ENCODE peak calls at places on chromosomes 6 and 20, in ten cellular contexts. V is lung; Y is cardiac muscle cell; C is neuronal stem cell; K is upper lobe of right lung; U is Peyer's patch; T is fibroblast of lung; B is GM23338; W is CD8-positive, alpha-beta T cell; Q is ovary. O is an unnamed sample. For H3K4me1, the result is how much of the 10 kb centered on the place peaks cover.

GRCh38 chr20:41428285-41428684 is 61.7 kb upstream of the EMILIN3 start:
- DNase-seq in U (no peak), T (peak), Q (no peak), Y (no peak), W (no peak), B (no peak), K (no peak), V (no peak), C (no peak), O (peak)

GRCh38 chr6:104531591-104531990 is 328.1 kb downstream of the HACE1 start:
- DNase-seq in V (no peak), C (no peak), W (no peak), T (no peak), B (no peak), Q (no peak), Y (no peak), K (no peak), U (no peak), O (no peak)

GRCh38 chr20:815914-816606 is 17.5 kb upstream of the FAM110A start:
- DNase-seq in C (peak), W (peak), Y (peak), U (peak), T (peak), Q (peak), B (peak), V (peak), K (peak), O (peak)

GRCh38 chr6:170095273-170095976 is 195.5 kb downstream of the DLL1 start:
- DNase-seq in U (peak), Y (no peak), W (no peak), K (peak), Q (peak), C (no peak), V (no peak), T (no peak), B (no peak), O (peak)

GRCh38 chr6:16841241-16841640 is 80.0 kb upstream of the ATXN1 start:
- DNase-seq in B (no peak), C (no peak), W (no peak), T (no peak), Q (no peak), U (no peak), K (no peak), V (no peak), Y (no peak), O (no peak)

GRCh38 chr6:164097557-164098398 is 683.3 kb downstream of the QKI start:
- DNase-seq in W (no peak), U (no peak), Y (peak), Q (peak), C (no peak), B (peak), V (no peak), K (no peak), T (peak), O (no peak)

GRCh38 chr20:1526310-1526709 is 31.2 kb downstream of the SIRPD start:
- DNase-seq in Y (no peak), Q (no peak), B (no peak), C (no peak), W (no peak), T (no peak), V (no peak), K (no peak), U (no peak), O (no peak)

GRCh38 chr20:3071610-3072529 is at the start of gene OXT:
- DNase-seq in C (no peak), K (peak), Y (no peak), U (peak), V (no peak), B (peak), W (peak), Q (no peak), T (no peak), O (no peak)

GRCh38 chr20:43691928-43692524 is 25.1 kb downstream of the MYBL2 start:
- DNase-seq in C (peak), Y (peak), U (peak), T (peak), B (peak), V (no peak), K (no peak), W (peak), Q (no peak), O (no peak)

GRCh38 chr6:19723533-19723932 is 113.6 kb upstream of the ID4 start:
- DNase-seq in U (no peak), V (no peak), K (no peak), T (peak), Y (no peak), C (no peak), W (no peak), B (no peak), Q (no peak), O (peak)

GRCh38 chr6:38056361-38056760 is 236.8 kb downstream of the ZFAND3 start:
- DNase-seq in T (no peak), B (no peak), W (no peak), K (no peak), V (no peak), C (no peak), Y (no peak), Q (no peak), U (no peak), O (no peak)

GRCh38 chr6:125019873-125020272 is 57.6 kb downstream of the RNF217 start:
- DNase-seq in Q (no peak), W (no peak), B (peak), C (no peak), T (no peak), Y (no peak), K (no peak), U (no peak), V (no peak), O (no peak)

DNA sequence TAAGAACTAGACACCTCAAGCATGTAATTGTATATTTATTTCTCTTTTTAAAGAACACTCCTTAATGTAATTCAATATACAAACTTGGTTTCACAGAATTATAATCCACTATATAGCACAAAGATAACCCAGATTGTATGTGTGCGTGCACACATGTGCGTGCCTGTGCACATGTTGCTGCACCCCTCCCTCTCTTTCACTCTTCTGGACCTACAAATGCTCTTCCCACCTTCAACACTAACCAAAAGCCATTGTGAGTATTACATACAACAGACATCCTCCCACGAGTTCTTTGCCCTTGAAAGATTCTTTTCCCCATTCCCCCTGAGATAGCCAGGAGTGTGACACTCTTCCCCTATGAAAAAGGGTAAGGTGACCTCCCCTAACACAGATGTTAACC is 193.5 kb downstream of the HIVEP2 start:
- DNase-seq in U (no peak), W (no peak), V (no peak), Q (no peak), T (no peak), B (no peak), C (no peak), Y (no peak), K (no peak), O (no peak)
- H3K27ac ChIP-seq in U (no peak), W (no peak), V (no peak), Q (no peak), T (no peak), B (no peak), C (no peak), Y (no peak), K (no peak), O (no peak)

GRCh38 chr6:27531772-27532459 is 59.0 kb upstream of the ZNF184 start:
- DNase-seq in W (no peak), T (no peak), U (no peak), C (no peak), Y (no peak), K (no peak), V (no peak), B (no peak), Q (no peak), O (no peak)
- H3K4me3 ChIP-seq in W (no peak), T (no peak), U (no peak), C (no peak), Y (no peak), K (no peak), V (no peak), B (no peak), Q (no peak), O (no peak)

GRCh38 chr6:4910060-4910746 is 93.6 kb downstream of the RPP40 start:
- DNase-seq in K (no peak), B (no peak), T (no peak), V (peak), W (no peak), U (no peak), Q (no peak), C (no peak), Y (no peak), O (no peak)
- H3K4me1 ChIP-seq in K (under half), B (half or more), T (under half), V (under half), W (under half), U (under half), Q (under half), C (under half), Y (under half), O (under half)

GRCh38 chr6:107690864-107691661 is 133.1 kb downstream of the SCML4 start:
- DNase-seq in C (no peak), Q (peak), Y (no peak), B (peak), W (no peak), U (no peak), T (peak), K (no peak), V (no peak), O (no peak)
- H3K27ac ChIP-seq in C (no peak), Q (no peak), Y (no peak), B (no peak), W (no peak), U (no peak), T (peak), K (no peak), V (no peak), O (no peak)

DNA sequence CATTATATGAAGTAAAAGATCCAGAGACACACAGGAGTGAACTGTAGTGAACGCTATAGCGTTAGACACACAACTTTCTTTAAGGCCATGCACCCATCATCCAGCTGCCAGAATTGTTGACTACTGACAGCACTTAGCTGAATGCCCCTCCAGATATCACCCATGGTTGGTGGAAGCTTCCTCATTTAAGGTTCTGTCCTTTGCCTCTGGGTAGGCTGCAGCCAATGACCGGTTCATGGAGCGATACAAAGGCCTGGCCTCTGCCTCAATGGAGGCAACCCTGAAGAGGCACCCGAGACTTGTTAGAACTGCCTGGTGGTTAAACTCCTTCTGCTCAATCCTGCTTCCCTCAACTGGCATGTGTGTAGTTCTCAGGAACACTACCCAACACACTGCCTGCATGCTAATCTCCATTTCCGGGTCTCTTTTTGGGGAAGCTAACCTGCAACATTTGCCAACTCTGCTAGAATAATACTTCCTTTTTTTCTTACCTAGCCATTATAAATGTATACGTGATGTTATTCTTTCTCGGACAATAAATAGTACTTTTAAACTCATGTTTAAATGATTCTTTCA is 49.8 kb upstream of the THEMIS start:
- DNase-seq in K (no peak), B (no peak), U (no peak), V (no peak), W (no peak), Q (no peak), Y (no peak), C (no peak), T (no peak), O (no peak)
- H3K4me3 ChIP-seq in K (no peak), B (no peak), U (no peak), V (no peak), W (peak), Q (no peak), Y (no peak), C (no peak), T (no peak), O (no peak)

DNA sequence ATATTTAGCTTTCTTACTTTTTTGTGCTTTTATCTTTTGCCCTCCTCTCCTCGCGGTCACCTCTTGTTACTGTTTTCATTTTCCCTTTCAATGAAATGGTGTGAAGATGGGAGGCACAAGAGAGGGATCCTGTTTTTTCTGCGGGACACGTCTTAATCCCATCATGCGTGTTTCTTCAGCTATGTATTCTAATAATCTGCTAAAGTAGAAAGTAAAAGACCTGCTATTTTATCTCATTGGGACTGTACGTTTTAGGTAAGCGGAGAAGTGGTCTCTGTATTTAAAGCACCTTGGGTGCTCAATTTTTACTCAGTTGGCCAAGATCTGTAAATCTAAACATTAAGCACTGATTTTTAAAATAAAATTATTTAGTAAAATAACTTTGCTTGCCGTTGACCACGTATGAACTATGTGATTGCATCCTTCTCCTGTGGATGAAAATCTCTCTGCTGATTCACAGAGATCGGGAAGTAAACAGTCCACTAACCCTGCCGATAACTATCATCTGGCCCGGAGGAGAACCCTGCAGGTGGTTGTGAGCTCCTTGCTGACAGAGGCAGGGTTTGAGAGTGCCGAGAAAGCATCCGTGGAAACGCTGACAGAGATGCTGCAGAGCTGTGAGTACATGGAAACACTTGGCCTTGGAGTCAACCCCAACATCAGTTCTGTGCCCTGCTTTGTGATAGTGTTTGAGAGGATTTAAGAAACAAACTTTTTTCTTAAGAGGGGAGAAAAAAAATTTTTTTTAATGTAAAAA is 751 bp downstream of the TAF8 start:
- DNase-seq in K (peak), U (no peak), T (no peak), Q (no peak), C (no peak), B (no peak), W (no peak), V (no peak), Y (no peak), O (no peak)
- H3K4me1 ChIP-seq in K (under half), U (under half), T (under half), Q (under half), C (under half), B (under half), W (under half), V (under half), Y (under half), O (under half)

GRCh38 chr6:144805049-144805448 is 519.9 kb downstream of the UTRN start:
- DNase-seq in V (no peak), K (no peak), C (no peak), T (no peak), U (no peak), B (no peak), Q (no peak), W (no peak), Y (no peak), O (no peak)
- H3K27ac ChIP-seq in V (no peak), K (no peak), C (no peak), T (no peak), U (no peak), B (no peak), Q (no peak), W (no peak), Y (peak), O (no peak)

GRCh38 chr20:50214226-50215024 is 23.8 kb downstream of the CEBPB start:
- DNase-seq in C (no peak), Y (no peak), B (no peak), K (no peak), U (no peak), V (no peak), Q (no peak), T (no peak), W (no peak), O (no peak)

GRCh38 chr20:50217207-50217949 is 26.7 kb downstream of the CEBPB start:
- DNase-seq in W (no peak), U (no peak), Y (no peak), C (no peak), B (no peak), K (no peak), T (no peak), V (no peak), Q (no peak), O (no peak)

GRCh38 chr20:50215101-50215500 is 24.5 kb downstream of the CEBPB start:
- DNase-seq in U (no peak), T (peak), W (no peak), V (no peak), Q (no peak), Y (peak), K (no peak), C (no peak), B (no peak), O (no peak)

GRCh38 chr20:50215917-50216316 is 25.3 kb downstream of the CEBPB start:
- DNase-seq in C (no peak), K (no peak), T (no peak), B (no peak), W (no peak), V (no peak), Q (no peak), Y (no peak), U (no peak), O (no peak)

GRCh38 chr20:50216543-50217206 is 26.0 kb downstream of the CEBPB start:
- DNase-seq in C (no peak), U (no peak), Y (peak), B (no peak), V (no peak), T (no peak), Q (no peak), W (no peak), K (no peak), O (no peak)
- H3K4me3 ChIP-seq in C (no peak), U (no peak), Y (no peak), B (no peak), V (no peak), T (no peak), Q (no peak), W (no peak), K (no peak), O (no peak)